ENCODE peak calls at places on chromosomes 7 and 10, in five cellular contexts. One of them, this sample, is unnamed.

GRCh38 chr7:31175672-31176071 is 123.6 kb downstream of the ADCYAP1R1 start:
- DNase-seq in PC-9: no peak
- DNase-seq in BE2C: no peak
- DNase-seq in left ventricle myocardium inferior: no peak
- DNase-seq in brain microvascular endothelial cell: no peak
- DNase-seq in this sample: no peak

GRCh38 chr10:113131611-113132330 is 181.7 kb downstream of the TCF7L2 start:
- DNase-seq in PC-9: no peak
- DNase-seq in BE2C: no peak
- DNase-seq in left ventricle myocardium inferior: no peak
- DNase-seq in brain microvascular endothelial cell: peak
- DNase-seq in this sample: peak

GRCh38 chr7:141663081-141663510 is 38.9 kb downstream of the DENND11 start:
- DNase-seq in PC-9: peak
- DNase-seq in BE2C: no peak
- DNase-seq in left ventricle myocardium inferior: no peak
- DNase-seq in brain microvascular endothelial cell: no peak
- DNase-seq in this sample: no peak

GRCh38 chr7:142954680-142955268 is 7.4 kb downstream of the KEL start:
- DNase-seq in PC-9: no peak
- DNase-seq in BE2C: no peak
- DNase-seq in left ventricle myocardium inferior: no peak
- DNase-seq in brain microvascular endothelial cell: no peak
- DNase-seq in this sample: no peak

GRCh38 chr10:26557641-26558014 is 119.5 kb downstream of the APBB1IP start:
- DNase-seq in PC-9: no peak
- DNase-seq in BE2C: no peak
- DNase-seq in left ventricle myocardium inferior: no peak
- DNase-seq in brain microvascular endothelial cell: peak
- DNase-seq in this sample: no peak

GRCh38 chr7:8058322-8058721 is 89.7 kb downstream of the GLCCI1 start:
- DNase-seq in PC-9: no peak
- DNase-seq in BE2C: no peak
- DNase-seq in left ventricle myocardium inferior: no peak
- DNase-seq in brain microvascular endothelial cell: no peak
- DNase-seq in this sample: no peak

GRCh38 chr10:24681476-24682088 is 42.1 kb downstream of the ARHGAP21 start:
- DNase-seq in PC-9: no peak
- DNase-seq in BE2C: no peak
- DNase-seq in left ventricle myocardium inferior: no peak
- DNase-seq in brain microvascular endothelial cell: no peak
- DNase-seq in this sample: no peak

GRCh38 chr7:137923380-137923779 is 76.6 kb upstream of the DGKI start:
- DNase-seq in PC-9: no peak
- DNase-seq in BE2C: no peak
- DNase-seq in left ventricle myocardium inferior: no peak
- DNase-seq in brain microvascular endothelial cell: peak
- DNase-seq in this sample: peak

GRCh38 chr7:95630702-95631458 is 34.6 kb upstream of the PDK4 start:
- DNase-seq in PC-9: no peak
- DNase-seq in BE2C: no peak
- DNase-seq in left ventricle myocardium inferior: no peak
- DNase-seq in brain microvascular endothelial cell: no peak
- DNase-seq in this sample: no peak

GRCh38 chr10:71299071-71299759 is 19.8 kb upstream of the SLC29A3 start:
- DNase-seq in PC-9: no peak
- DNase-seq in BE2C: no peak
- DNase-seq in left ventricle myocardium inferior: no peak
- DNase-seq in brain microvascular endothelial cell: no peak
- DNase-seq in this sample: no peak

GRCh38 chr10:103259989-103260388 is 14.3 kb downstream of the RPEL1 start:
- DNase-seq in PC-9: no peak
- DNase-seq in BE2C: no peak
- DNase-seq in left ventricle myocardium inferior: no peak
- DNase-seq in brain microvascular endothelial cell: no peak
- DNase-seq in this sample: no peak

GRCh38 chr7:155217629-155218028 is 80.0 kb upstream of the INSIG1 start:
- DNase-seq in PC-9: no peak
- DNase-seq in BE2C: no peak
- DNase-seq in left ventricle myocardium inferior: no peak
- DNase-seq in brain microvascular endothelial cell: no peak
- DNase-seq in this sample: no peak

GRCh38 chr7:114922652-114923402 is 933 bp downstream of the MDFIC start:
- DNase-seq in PC-9: peak
- DNase-seq in BE2C: no peak
- DNase-seq in left ventricle myocardium inferior: peak
- DNase-seq in brain microvascular endothelial cell: peak
- DNase-seq in this sample: peak

GRCh38 chr7:105457619-105458018 is 64.5 kb downstream of the PUS7 start:
- DNase-seq in PC-9: no peak
- DNase-seq in BE2C: no peak
- DNase-seq in left ventricle myocardium inferior: no peak
- DNase-seq in brain microvascular endothelial cell: no peak
- DNase-seq in this sample: no peak

GRCh38 chr7:32891046-32891799 is at the start of gene KBTBD2:
- DNase-seq in PC-9: peak
- DNase-seq in BE2C: peak
- DNase-seq in left ventricle myocardium inferior: peak
- DNase-seq in brain microvascular endothelial cell: peak
- DNase-seq in this sample: peak

GRCh38 chr7:5396542-5396941 is 27.1 kb downstream of the TNRC18 start:
- DNase-seq in PC-9: peak
- DNase-seq in BE2C: no peak
- DNase-seq in left ventricle myocardium inferior: no peak
- DNase-seq in brain microvascular endothelial cell: no peak
- DNase-seq in this sample: no peak
- H3K4me3 ChIP-seq in PC-9: peak
- H3K4me3 ChIP-seq in BE2C: peak
- H3K4me3 ChIP-seq in left ventricle myocardium inferior: peak
- H3K4me3 ChIP-seq in brain microvascular endothelial cell: no peak
- H3K4me3 ChIP-seq in this sample: no peak

GRCh38 chr7:28142650-28143049 is 37.9 kb downstream of the JAZF1 start:
- DNase-seq in PC-9: no peak
- DNase-seq in BE2C: no peak
- DNase-seq in left ventricle myocardium inferior: no peak
- DNase-seq in brain microvascular endothelial cell: no peak
- DNase-seq in this sample: no peak
- TF ChIP-seq CTCF in PC-9: no peak
- TF ChIP-seq CTCF in BE2C: peak
- TF ChIP-seq CTCF in left ventricle myocardium inferior: peak
- TF ChIP-seq CTCF in brain microvascular endothelial cell: no peak
- TF ChIP-seq CTCF in this sample: no peak

GRCh38 chr7:27172388-27172774 is 1.7 kb downstream of the HOXA10 start:
- DNase-seq in PC-9: no peak
- DNase-seq in BE2C: peak
- DNase-seq in left ventricle myocardium inferior: peak
- DNase-seq in brain microvascular endothelial cell: no peak
- DNase-seq in this sample: no peak

GRCh38 chr7:27170494-27170811 is 3.7 kb downstream of the HOXA10 start:
- DNase-seq in PC-9: no peak
- DNase-seq in BE2C: no peak
- DNase-seq in left ventricle myocardium inferior: no peak
- DNase-seq in brain microvascular endothelial cell: no peak
- DNase-seq in this sample: no peak

GRCh38 chr7:27169658-27170493 is 4.2 kb downstream of the HOXA10 start:
- DNase-seq in PC-9: peak
- DNase-seq in BE2C: no peak
- DNase-seq in left ventricle myocardium inferior: peak
- DNase-seq in brain microvascular endothelial cell: no peak
- DNase-seq in this sample: no peak

GRCh38 chr7:27171636-27172387 is 2.3 kb downstream of the HOXA10 start:
- DNase-seq in PC-9: no peak
- DNase-seq in BE2C: peak
- DNase-seq in left ventricle myocardium inferior: peak
- DNase-seq in brain microvascular endothelial cell: no peak
- DNase-seq in this sample: no peak

DNA sequence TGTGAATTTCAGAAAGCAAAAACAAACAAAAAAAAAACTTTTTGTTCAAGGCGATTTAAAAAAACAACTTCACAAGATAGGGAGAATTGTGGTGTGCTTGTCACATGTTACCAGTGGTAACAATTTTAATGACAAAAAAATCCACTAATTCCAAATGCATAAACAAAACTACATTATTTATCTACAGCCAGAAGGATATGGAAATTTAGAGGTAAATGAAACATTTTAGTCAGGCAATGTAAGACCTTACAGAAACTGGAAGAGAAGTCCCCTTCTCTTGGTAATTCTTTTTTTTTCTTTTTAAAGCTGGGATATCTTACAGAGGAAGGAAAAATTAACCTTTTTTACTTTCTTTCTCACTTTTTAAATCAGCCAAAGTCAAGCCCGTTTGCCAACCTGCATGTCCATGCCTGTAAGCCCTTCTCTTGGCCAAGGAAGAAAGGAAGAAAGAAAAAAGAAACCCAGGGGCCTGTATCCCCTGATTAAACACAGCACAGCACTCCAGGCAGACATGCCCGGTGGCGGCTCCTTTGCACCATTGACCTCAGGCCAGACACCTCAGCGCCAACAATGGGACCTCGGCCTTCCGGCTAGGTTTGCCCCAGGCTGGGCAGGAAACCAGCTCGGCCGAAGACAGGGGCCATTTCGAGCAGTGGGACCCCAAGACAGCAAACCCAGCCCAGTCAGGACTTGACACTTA is 3.0 kb downstream of the HOXA10 start:
- DNase-seq in PC-9: no peak
- DNase-seq in BE2C: peak
- DNase-seq in left ventricle myocardium inferior: no peak
- DNase-seq in brain microvascular endothelial cell: no peak
- DNase-seq in this sample: no peak
- H3K4me3 ChIP-seq in PC-9: peak
- H3K4me3 ChIP-seq in BE2C: no peak
- H3K4me3 ChIP-seq in left ventricle myocardium inferior: no peak
- H3K4me3 ChIP-seq in brain microvascular endothelial cell: no peak
- H3K4me3 ChIP-seq in this sample: peak

GRCh38 chr10:14971867-14972448 is 12.8 kb downstream of the MEIG1 start:
- DNase-seq in PC-9: peak
- DNase-seq in BE2C: peak
- DNase-seq in left ventricle myocardium inferior: no peak
- DNase-seq in brain microvascular endothelial cell: no peak
- DNase-seq in this sample: peak

DNA sequence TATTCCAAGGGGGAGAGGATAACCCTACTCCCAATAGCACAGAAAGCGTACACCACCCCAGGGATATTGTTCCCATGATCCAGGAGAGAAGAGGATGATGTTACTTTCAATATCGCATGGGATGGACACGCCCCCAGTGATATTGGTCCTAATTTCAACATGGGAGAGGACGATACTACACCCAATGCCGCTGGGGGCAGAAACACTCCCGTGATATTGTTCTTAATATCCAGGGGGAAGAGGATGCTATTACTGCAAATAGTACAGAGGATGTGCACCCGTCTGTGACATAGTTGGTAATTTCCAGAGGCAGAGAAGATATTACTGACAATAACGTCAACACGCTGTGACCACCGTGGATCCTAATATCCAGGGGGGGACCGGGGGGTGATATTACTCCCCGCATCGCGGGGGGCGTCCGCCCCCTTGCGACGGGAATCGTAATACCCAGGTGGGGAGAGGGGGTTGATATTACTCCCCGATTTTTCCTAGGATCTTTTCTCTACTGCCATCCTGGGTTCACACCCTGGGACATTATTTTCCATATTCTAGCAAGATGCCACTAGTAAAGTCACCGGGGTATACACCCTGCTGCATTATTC is 16.6 kb downstream of the MEIG1 start:
- DNase-seq in PC-9: no peak
- DNase-seq in BE2C: peak
- DNase-seq in left ventricle myocardium inferior: no peak
- DNase-seq in brain microvascular endothelial cell: no peak
- DNase-seq in this sample: no peak
- TF ChIP-seq CTCF in PC-9: peak
- TF ChIP-seq CTCF in BE2C: peak
- TF ChIP-seq CTCF in left ventricle myocardium inferior: peak
- TF ChIP-seq CTCF in brain microvascular endothelial cell: peak
- TF ChIP-seq CTCF in this sample: peak

GRCh38 chr7:125934539-125934938 is 1004.9 kb upstream of the POT1 start:
- DNase-seq in PC-9: peak
- DNase-seq in BE2C: no peak
- DNase-seq in left ventricle myocardium inferior: no peak
- DNase-seq in brain microvascular endothelial cell: no peak
- DNase-seq in this sample: no peak
- H3K4me3 ChIP-seq in PC-9: no peak
- H3K4me3 ChIP-seq in BE2C: no peak
- H3K4me3 ChIP-seq in left ventricle myocardium inferior: no peak
- H3K4me3 ChIP-seq in brain microvascular endothelial cell: no peak
- H3K4me3 ChIP-seq in this sample: no peak

DNA sequence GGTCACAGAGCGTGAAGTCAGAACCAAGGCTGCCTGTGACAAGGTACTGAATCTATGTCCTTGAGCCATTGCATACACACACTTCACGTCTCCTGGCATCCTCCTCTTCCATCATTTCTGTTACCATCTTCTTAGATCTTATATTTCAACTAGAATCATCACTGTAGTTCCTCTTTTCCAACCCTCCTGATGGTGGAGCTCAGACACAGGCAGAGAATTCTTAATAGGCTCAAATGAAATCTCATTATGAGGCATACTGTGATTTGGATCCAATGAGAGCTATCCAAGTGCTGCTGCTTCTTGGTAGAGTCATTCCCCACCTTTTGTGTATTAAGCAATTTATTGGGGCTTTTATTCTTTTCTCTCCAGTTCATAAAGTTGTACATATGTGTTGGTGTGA is 113.2 kb downstream of the CALCR start:
- DNase-seq in PC-9: no peak
- DNase-seq in BE2C: no peak
- DNase-seq in left ventricle myocardium inferior: no peak
- DNase-seq in brain microvascular endothelial cell: no peak
- DNase-seq in this sample: no peak
- TF ChIP-seq CTCF in PC-9: no peak
- TF ChIP-seq CTCF in BE2C: no peak
- TF ChIP-seq CTCF in left ventricle myocardium inferior: no peak
- TF ChIP-seq CTCF in brain microvascular endothelial cell: no peak
- TF ChIP-seq CTCF in this sample: no peak

GRCh38 chr7:101238226-101239182 is 902 bp upstream of the CLDN15 start:
- DNase-seq in PC-9: no peak
- DNase-seq in BE2C: peak
- DNase-seq in left ventricle myocardium inferior: no peak
- DNase-seq in brain microvascular endothelial cell: no peak
- DNase-seq in this sample: no peak

GRCh38 chr7:101235522-101235921 is 2.1 kb downstream of the CLDN15 start:
- DNase-seq in PC-9: no peak
- DNase-seq in BE2C: no peak
- DNase-seq in left ventricle myocardium inferior: no peak
- DNase-seq in brain microvascular endothelial cell: no peak
- DNase-seq in this sample: no peak

GRCh38 chr7:101236292-101236691 is 1.3 kb downstream of the CLDN15 start:
- DNase-seq in PC-9: no peak
- DNase-seq in BE2C: no peak
- DNase-seq in left ventricle myocardium inferior: no peak
- DNase-seq in brain microvascular endothelial cell: no peak
- DNase-seq in this sample: no peak

GRCh38 chr7:101239191-101239950 is 1.8 kb upstream of the CLDN15 start:
- DNase-seq in PC-9: no peak
- DNase-seq in BE2C: no peak
- DNase-seq in left ventricle myocardium inferior: no peak
- DNase-seq in brain microvascular endothelial cell: no peak
- DNase-seq in this sample: no peak

GRCh38 chr7:101237206-101238067 is at the start of gene CLDN15:
- DNase-seq in PC-9: no peak
- DNase-seq in BE2C: no peak
- DNase-seq in left ventricle myocardium inferior: peak
- DNase-seq in brain microvascular endothelial cell: peak
- DNase-seq in this sample: peak
- H3K4me3 ChIP-seq in PC-9: no peak
- H3K4me3 ChIP-seq in BE2C: no peak
- H3K4me3 ChIP-seq in left ventricle myocardium inferior: peak
- H3K4me3 ChIP-seq in brain microvascular endothelial cell: no peak
- H3K4me3 ChIP-seq in this sample: no peak